ENCODE peak calls at places on chromosomes 16 and 17, in ten cellular contexts. U is cardiac fibroblast, C is astrocyte of the cerebellum, W is PC-3, R is HCT116, N is AG09319, P is fibroblast of lung, I is Panc1, F is ascending aorta, Z is stomach. Q is an unnamed sample.

GRCh38 chr17:4721203-4722135 is 9.8 kb upstream of the MED11 start:
- DNase-seq in F (no peak), I (no peak), C (no peak), U (peak), P (peak), N (no peak), W (peak), Z (peak), R (peak), Q (peak)

GRCh38 chr16:74304164-74304834 is 7.7 kb downstream of the PSMD7 start:
- DNase-seq in F (no peak), W (peak), C (no peak), U (peak), Z (no peak), R (no peak), P (no peak), N (no peak), I (no peak), Q (no peak)

GRCh38 chr17:3754458-3755334 is 31.0 kb downstream of the HASPIN start:
- DNase-seq in U (no peak), I (no peak), C (no peak), W (peak), P (no peak), N (no peak), F (no peak), Z (peak), R (peak), Q (peak)

GRCh38 chr17:73323622-73324455 is 12.0 kb upstream of the CDC42EP4 start:
- DNase-seq in P (peak), W (no peak), I (no peak), F (no peak), R (no peak), Z (no peak), C (no peak), N (no peak), U (peak), Q (no peak)

GRCh38 chr17:4777969-4778760 is 6.5 kb downstream of the TM4SF5 start:
- DNase-seq in I (no peak), N (no peak), R (no peak), U (no peak), C (no peak), W (no peak), F (no peak), Z (no peak), P (no peak), Q (no peak)

GRCh38 chr16:1530883-1531637 is 2.4 kb upstream of the TMEM204 start:
- DNase-seq in Z (no peak), U (peak), C (no peak), R (no peak), N (peak), W (no peak), I (no peak), P (peak), F (no peak), Q (no peak)

GRCh38 chr16:27345201-27345600 is 31.4 kb downstream of the IL4R start:
- DNase-seq in C (no peak), I (no peak), R (no peak), W (no peak), N (no peak), F (no peak), U (no peak), P (no peak), Z (no peak), Q (no peak)

GRCh38 chr16:65532218-65532617 is 410.4 kb upstream of the CDH11 start:
- DNase-seq in C (no peak), F (no peak), I (no peak), N (no peak), W (no peak), U (no peak), Z (no peak), R (no peak), P (no peak), Q (no peak)

GRCh38 chr17:27526603-27527002 is 70.4 kb downstream of the KSR1 start:
- DNase-seq in P (peak), C (no peak), R (no peak), W (no peak), U (peak), Z (peak), N (no peak), F (no peak), I (no peak), Q (peak)

GRCh38 chr17:31003225-31003866 is 32.5 kb downstream of the RNF135 start:
- DNase-seq in C (no peak), I (no peak), U (no peak), N (no peak), W (no peak), P (no peak), F (no peak), R (no peak), Z (no peak), Q (no peak)

GRCh38 chr16:88393034-88393433 is 10.3 kb downstream of the ZNF469 start:
- DNase-seq in P (no peak), R (no peak), F (peak), I (no peak), Z (peak), C (no peak), W (no peak), U (no peak), N (no peak), Q (no peak)

GRCh38 chr16:13873835-13874438 is 46.0 kb upstream of the ERCC4 start:
- DNase-seq in R (peak), C (peak), I (no peak), F (no peak), W (peak), N (no peak), Z (no peak), U (peak), P (peak), Q (no peak)

GRCh38 chr16:5412721-5413120 is 315.1 kb upstream of the EEF2KMT start:
- DNase-seq in I (no peak), P (no peak), F (no peak), R (no peak), Z (no peak), U (no peak), N (no peak), W (no peak), C (no peak), Q (no peak)

GRCh38 chr16:58243528-58244004 is 45.7 kb upstream of the CSNK2A2 start:
- DNase-seq in U (no peak), F (no peak), W (peak), P (no peak), I (no peak), N (no peak), R (no peak), C (no peak), Z (no peak), Q (peak)

GRCh38 chr17:40516581-40517285 is 15.3 kb upstream of the TNS4 start:
- DNase-seq in C (no peak), U (no peak), Z (no peak), R (peak), F (no peak), P (no peak), I (no peak), N (no peak), W (peak), Q (peak)

GRCh38 chr16:79786389-79786788 is 185.9 kb upstream of the MAF start:
- DNase-seq in U (no peak), Z (no peak), N (no peak), I (no peak), R (no peak), C (no peak), P (no peak), W (no peak), F (no peak), Q (no peak)

GRCh38 chr16:23129686-23130085 is 19.6 kb downstream of the USP31 start:
- DNase-seq in C (no peak), U (no peak), P (no peak), Z (no peak), F (no peak), W (no peak), N (no peak), R (no peak), I (no peak), Q (no peak)

GRCh38 chr16:13414154-13414553 is 505.8 kb upstream of the ERCC4 start:
- DNase-seq in N (no peak), P (no peak), Z (no peak), R (no peak), F (no peak), U (no peak), C (no peak), I (no peak), W (no peak), Q (no peak)

GRCh38 chr17:74922694-74923537 is at the start of gene USH1G:
- DNase-seq in U (no peak), C (no peak), Z (no peak), N (no peak), F (no peak), I (no peak), R (no peak), P (peak), W (peak), Q (no peak)

GRCh38 chr17:61379457-61380216 is 20.0 kb upstream of the TBX2 start:
- DNase-seq in P (no peak), C (no peak), W (no peak), I (no peak), F (no peak), R (no peak), U (no peak), N (no peak), Z (no peak), Q (no peak)

GRCh38 chr16:77611386-77611785 is 110.9 kb upstream of the NUDT7 start:
- DNase-seq in R (no peak), U (no peak), I (no peak), F (no peak), C (no peak), N (no peak), W (no peak), Z (no peak), P (peak), Q (no peak)

GRCh38 chr16:67673712-67674580 is 7.3 kb downstream of the C16orf86 start:
- DNase-seq in P (peak), C (no peak), W (no peak), I (no peak), Z (peak), U (peak), N (no peak), F (no peak), R (no peak), Q (no peak)

GRCh38 chr17:81230043-81230820 is 7.5 kb upstream of the CEP131 start:
- DNase-seq in F (no peak), N (no peak), P (no peak), U (no peak), R (no peak), W (no peak), Z (no peak), C (no peak), I (no peak), Q (no peak)

GRCh38 chr16:31268033-31268365 is 8.2 kb downstream of the ITGAM start:
- DNase-seq in C (no peak), F (no peak), W (no peak), P (no peak), Z (no peak), U (no peak), I (no peak), R (no peak), N (no peak), Q (no peak)

GRCh38 chr16:4496305-4496704 is 20.1 kb downstream of the HMOX2 start:
- DNase-seq in R (peak), C (no peak), P (peak), W (peak), F (no peak), N (no peak), Z (no peak), U (no peak), I (no peak), Q (no peak)

GRCh38 chr16:46883690-46884512 is at the start of gene GPT2:
- DNase-seq in P (peak), W (peak), C (peak), F (peak), R (peak), N (peak), Z (peak), I (peak), U (peak), Q (peak)
- TF ChIP-seq CTCF in P (no peak), W (no peak), C (no peak), F (no peak), R (no peak), N (no peak), Z (no peak), I (no peak), U (no peak), Q (no peak)

DNA sequence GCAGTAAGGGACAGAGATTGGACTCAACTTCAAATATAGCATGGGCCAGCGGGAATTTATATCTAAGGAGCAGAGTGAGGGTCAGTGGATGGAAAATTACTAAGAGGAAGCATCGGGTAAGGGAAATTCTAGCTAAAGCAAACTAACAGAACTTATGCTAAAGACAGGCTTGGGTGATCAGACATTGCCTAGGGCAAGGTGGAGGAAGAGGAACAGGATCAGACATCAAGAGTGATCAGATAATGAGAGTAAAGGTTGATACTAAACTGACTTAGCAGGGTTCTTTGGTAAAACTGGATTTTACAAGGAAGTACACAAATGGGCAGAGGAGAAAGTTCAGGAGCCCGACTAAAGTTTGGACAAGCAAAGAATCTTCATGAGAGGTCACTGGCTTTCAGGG is 86.3 kb upstream of the TOM1L1 start:
- DNase-seq in I (no peak), C (no peak), R (no peak), P (no peak), F (no peak), U (no peak), W (no peak), N (no peak), Z (no peak), Q (no peak)
- TF ChIP-seq CTCF in I (no peak), C (no peak), R (no peak), P (no peak), F (no peak), U (no peak), W (no peak), N (no peak), Z (no peak), Q (no peak)

GRCh38 chr16:50024684-50025543 is at the start of gene CNEP1R1:
- DNase-seq in U (peak), P (peak), R (peak), C (peak), N (peak), F (peak), W (peak), I (peak), Z (peak), Q (peak)

GRCh38 chr16:50025544-50025931 is 513 bp downstream of the CNEP1R1 start:
- DNase-seq in F (no peak), C (peak), U (peak), R (no peak), W (peak), N (no peak), I (no peak), P (no peak), Z (no peak), Q (peak)

GRCh38 chr16:50024207-50024606 is 818 bp upstream of the CNEP1R1 start:
- DNase-seq in Z (no peak), P (no peak), U (no peak), N (no peak), F (no peak), C (no peak), W (no peak), R (no peak), I (no peak), Q (no peak)

GRCh38 chr16:50023626-50024025 is 1.4 kb upstream of the CNEP1R1 start:
- DNase-seq in I (no peak), F (no peak), W (no peak), N (no peak), P (no peak), C (no peak), Z (no peak), U (no peak), R (no peak), Q (no peak)

GRCh38 chr16:50021509-50021908 is 3.5 kb upstream of the CNEP1R1 start:
- DNase-seq in P (no peak), I (no peak), R (no peak), N (no peak), F (no peak), U (peak), W (no peak), C (no peak), Z (no peak), Q (peak)
- TF ChIP-seq CTCF in P (no peak), I (no peak), R (peak), N (no peak), F (no peak), U (peak), W (no peak), C (no peak), Z (no peak), Q (no peak)

DNA sequence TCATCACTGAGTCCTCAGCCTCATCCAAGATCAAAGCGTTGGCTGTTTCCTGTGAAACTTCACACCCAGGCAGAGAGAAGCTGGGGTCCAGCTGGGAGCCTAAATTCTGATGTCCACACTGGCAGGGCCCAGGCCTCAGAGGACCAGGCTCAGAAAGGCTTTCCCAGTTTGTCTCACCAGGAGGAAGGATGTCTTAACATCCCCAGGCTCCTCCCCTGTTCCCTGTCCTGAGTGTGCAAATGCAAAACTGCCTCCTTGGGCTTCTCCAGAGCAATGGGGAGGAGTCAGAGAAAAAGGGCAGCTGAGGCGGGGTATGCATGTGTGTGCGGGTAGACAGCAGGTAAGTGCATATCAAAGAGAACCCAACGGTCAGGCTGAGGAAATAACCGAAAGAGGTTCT is 45.7 kb downstream of the CUEDC1 start:
- DNase-seq in U (no peak), W (no peak), R (no peak), P (no peak), Z (no peak), N (no peak), C (no peak), F (no peak), I (no peak), Q (no peak)
- TF ChIP-seq CTCF in U (no peak), W (no peak), R (no peak), P (no peak), Z (no peak), N (no peak), C (no peak), F (no peak), I (no peak), Q (no peak)

GRCh38 chr16:81198635-81199034 is 39.9 kb upstream of the BCO1 start:
- DNase-seq in I (no peak), R (no peak), N (no peak), U (peak), P (peak), Z (no peak), C (no peak), W (no peak), F (no peak), Q (no peak)
- TF ChIP-seq CTCF in I (no peak), R (peak), N (peak), U (peak), P (peak), Z (no peak), C (peak), W (peak), F (no peak), Q (no peak)

DNA sequence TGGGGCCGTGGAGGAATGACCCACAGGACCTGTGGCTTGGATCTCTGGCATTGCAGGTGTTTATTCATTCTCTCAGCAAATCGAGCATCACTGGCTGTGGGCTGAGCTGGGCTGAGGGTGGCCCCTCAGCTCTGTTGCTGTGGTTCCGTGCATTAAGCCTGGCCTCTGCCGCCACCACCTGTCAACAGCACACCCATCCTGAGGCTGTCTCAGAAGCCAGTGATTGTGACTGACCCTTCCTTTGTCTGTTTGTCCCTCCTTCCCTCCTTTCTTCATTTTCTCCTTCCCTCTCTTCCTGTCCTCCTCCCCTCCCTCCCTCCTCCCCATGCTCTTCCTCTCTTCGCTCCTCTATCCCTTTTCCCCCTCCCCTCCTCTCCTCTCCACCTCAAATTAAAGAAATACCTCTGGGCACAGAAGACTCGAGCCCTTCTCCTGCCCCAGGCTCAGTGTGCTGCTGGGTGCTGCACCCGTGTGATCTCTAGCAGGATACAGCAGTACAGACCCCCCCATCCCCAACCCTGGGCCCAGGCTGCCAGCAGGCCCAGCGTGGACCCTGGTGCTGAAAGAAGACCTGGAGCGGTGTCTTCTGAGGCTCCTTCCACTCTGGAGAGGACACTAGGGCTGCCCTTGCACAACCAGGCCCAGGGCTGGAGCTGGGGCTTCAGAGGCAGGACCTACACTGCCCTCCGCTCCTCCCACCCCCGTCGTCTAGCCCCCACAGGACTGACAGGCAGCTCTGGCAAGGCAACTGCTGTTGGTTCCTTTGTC is 75.9 kb downstream of the PLD6 start:
- DNase-seq in Z (no peak), C (no peak), P (no peak), R (no peak), W (no peak), U (no peak), I (no peak), N (no peak), F (no peak), Q (no peak)
- TF ChIP-seq CTCF in Z (no peak), C (no peak), P (no peak), R (no peak), W (no peak), U (no peak), I (no peak), N (no peak), F (no peak), Q (no peak)

GRCh38 chr16:52581530-52581929 is 34.6 kb upstream of the TOX3 start:
- DNase-seq in W (no peak), N (no peak), R (no peak), U (no peak), Z (no peak), P (no peak), F (no peak), I (no peak), C (no peak), Q (no peak)
- TF ChIP-seq CTCF in W (no peak), N (no peak), R (peak), U (no peak), Z (peak), P (no peak), F (no peak), I (peak), C (no peak), Q (no peak)

Q was measured in activated CD8-positive, alpha-beta T cell treated with anti-CD3 and anti-CD28 coated beads for 36 hours.